ENCODE peak calls at places on chromosome 17, in five cellular contexts. One of them, this sample, is unnamed.

GRCh38 chr17:39759204-39759603 is 21.5 kb downstream of the GRB7 start:
- DNase-seq in neural progenitor cell: no peak
- DNase-seq in upper lobe of left lung: no peak
- DNase-seq in astrocyte of the spinal cord: no peak
- DNase-seq in hepatocyte: no peak
- DNase-seq in this sample: no peak

GRCh38 chr17:58666858-58667267 is 25.0 kb downstream of the TEX14 start:
- DNase-seq in astrocyte of the spinal cord: peak; percentile 29
- DNase-seq in neural progenitor cell: no peak
- DNase-seq in upper lobe of left lung: no peak
- DNase-seq in hepatocyte: no peak
- DNase-seq in this sample: peak; percentile 95

GRCh38 chr17:2058521-2059124 is 3.7 kb downstream of the HIC1 start:
- DNase-seq in hepatocyte: peak; percentile 63
- DNase-seq in neural progenitor cell: no peak
- DNase-seq in astrocyte of the spinal cord: peak; percentile 73
- DNase-seq in upper lobe of left lung: peak; percentile 94
- DNase-seq in this sample: peak; percentile 91

GRCh38 chr17:40312131-40312731 is 3.3 kb downstream of the RARA start:
- DNase-seq in hepatocyte: no peak
- DNase-seq in neural progenitor cell: no peak
- DNase-seq in upper lobe of left lung: no peak
- DNase-seq in astrocyte of the spinal cord: no peak
- DNase-seq in this sample: no peak

GRCh38 chr17:20291076-20291475 is 176.3 kb downstream of the LGALS9B start:
- DNase-seq in astrocyte of the spinal cord: no peak
- DNase-seq in hepatocyte: no peak
- DNase-seq in neural progenitor cell: no peak
- DNase-seq in upper lobe of left lung: no peak
- DNase-seq in this sample: no peak

GRCh38 chr17:21452377-21453143 is 76.4 kb downstream of the KCNJ12 start:
- DNase-seq in astrocyte of the spinal cord: peak; percentile 67
- DNase-seq in neural progenitor cell: peak; percentile 57
- DNase-seq in hepatocyte: peak; percentile 67
- DNase-seq in upper lobe of left lung: peak; percentile 74
- DNase-seq in this sample: peak; percentile 79

GRCh38 chr17:15659663-15660062 is 24.4 kb downstream of the TRIM16 start:
- DNase-seq in neural progenitor cell: no peak
- DNase-seq in upper lobe of left lung: peak; percentile 70
- DNase-seq in hepatocyte: no peak
- DNase-seq in astrocyte of the spinal cord: no peak
- DNase-seq in this sample: peak; percentile 47

GRCh38 chr17:50272246-50272645 is 2.0 kb upstream of the TMEM92 start:
- DNase-seq in neural progenitor cell: no peak
- DNase-seq in upper lobe of left lung: no peak
- DNase-seq in hepatocyte: peak; percentile 5
- DNase-seq in astrocyte of the spinal cord: no peak
- DNase-seq in this sample: no peak

GRCh38 chr17:83162035-83162745 is 82.8 kb downstream of the METRNL start:
- DNase-seq in astrocyte of the spinal cord: no peak
- DNase-seq in upper lobe of left lung: peak; percentile 61
- DNase-seq in hepatocyte: no peak
- DNase-seq in neural progenitor cell: no peak
- DNase-seq in this sample: no peak

GRCh38 chr17:48545022-48545376 is at the start of gene HOXB2:
- DNase-seq in hepatocyte: no peak
- DNase-seq in astrocyte of the spinal cord: peak; percentile 81
- DNase-seq in upper lobe of left lung: no peak
- DNase-seq in neural progenitor cell: no peak
- DNase-seq in this sample: peak; percentile 66

GRCh38 chr17:19354123-19354522 is 8.4 kb downstream of the B9D1 start:
- DNase-seq in hepatocyte: no peak
- DNase-seq in neural progenitor cell: no peak
- DNase-seq in astrocyte of the spinal cord: peak; percentile 86
- DNase-seq in upper lobe of left lung: no peak
- DNase-seq in this sample: peak; percentile 83

GRCh38 chr17:80311216-80311827 is 50.7 kb downstream of the RNF213 start:
- DNase-seq in hepatocyte: no peak
- DNase-seq in astrocyte of the spinal cord: no peak
- DNase-seq in upper lobe of left lung: no peak
- DNase-seq in neural progenitor cell: no peak
- DNase-seq in this sample: no peak

GRCh38 chr17:50817142-50817751 is 18.1 kb upstream of the WFIKKN2 start:
- DNase-seq in neural progenitor cell: peak; percentile 76
- DNase-seq in astrocyte of the spinal cord: no peak
- DNase-seq in upper lobe of left lung: peak; percentile 91
- DNase-seq in hepatocyte: peak; percentile 48
- DNase-seq in this sample: peak; percentile 31

GRCh38 chr17:17911003-17911613 is 61.1 kb downstream of the TOM1L2 start:
- DNase-seq in astrocyte of the spinal cord: no peak
- DNase-seq in neural progenitor cell: peak; percentile 29
- DNase-seq in upper lobe of left lung: no peak
- DNase-seq in hepatocyte: no peak
- DNase-seq in this sample: no peak

GRCh38 chr17:42459256-42459982 is 741 bp downstream of the ATP6V0A1 start:
- DNase-seq in neural progenitor cell: peak; percentile 41
- DNase-seq in upper lobe of left lung: no peak
- DNase-seq in hepatocyte: peak; percentile 81
- DNase-seq in astrocyte of the spinal cord: peak; percentile 53
- DNase-seq in this sample: peak; percentile 49

GRCh38 chr17:48246623-48247022 is 139.1 kb downstream of the SNX11 start:
- DNase-seq in neural progenitor cell: no peak
- DNase-seq in upper lobe of left lung: no peak
- DNase-seq in hepatocyte: no peak
- DNase-seq in astrocyte of the spinal cord: no peak
- DNase-seq in this sample: no peak

GRCh38 chr17:2282297-2282873 is 21.2 kb downstream of the SMG6 start:
- DNase-seq in upper lobe of left lung: no peak
- DNase-seq in astrocyte of the spinal cord: peak; percentile 88
- DNase-seq in neural progenitor cell: peak; percentile 63
- DNase-seq in hepatocyte: peak; percentile 81
- DNase-seq in this sample: peak; percentile 88

GRCh38 chr17:57708401-57708800 is 36.7 kb downstream of the CCDC182 start:
- DNase-seq in hepatocyte: no peak
- DNase-seq in upper lobe of left lung: no peak
- DNase-seq in neural progenitor cell: no peak
- DNase-seq in astrocyte of the spinal cord: no peak
- DNase-seq in this sample: peak; percentile 6

GRCh38 chr17:63956296-63956920 is 16.3 kb downstream of the SCN4A start:
- DNase-seq in neural progenitor cell: no peak
- DNase-seq in upper lobe of left lung: no peak
- DNase-seq in hepatocyte: no peak
- DNase-seq in astrocyte of the spinal cord: peak; percentile 16
- DNase-seq in this sample: peak; percentile 14

GRCh38 chr17:42568341-42569111 is 1.6 kb downstream of the MLX start:
- DNase-seq in neural progenitor cell: no peak
- DNase-seq in hepatocyte: no peak
- DNase-seq in astrocyte of the spinal cord: no peak
- DNase-seq in upper lobe of left lung: peak; percentile 73
- DNase-seq in this sample: no peak

GRCh38 chr17:46872421-46872820 is 21.0 kb downstream of the WNT9B start:
- DNase-seq in hepatocyte: no peak
- DNase-seq in upper lobe of left lung: peak; percentile 61
- DNase-seq in astrocyte of the spinal cord: no peak
- DNase-seq in neural progenitor cell: no peak
- DNase-seq in this sample: no peak

DNA sequence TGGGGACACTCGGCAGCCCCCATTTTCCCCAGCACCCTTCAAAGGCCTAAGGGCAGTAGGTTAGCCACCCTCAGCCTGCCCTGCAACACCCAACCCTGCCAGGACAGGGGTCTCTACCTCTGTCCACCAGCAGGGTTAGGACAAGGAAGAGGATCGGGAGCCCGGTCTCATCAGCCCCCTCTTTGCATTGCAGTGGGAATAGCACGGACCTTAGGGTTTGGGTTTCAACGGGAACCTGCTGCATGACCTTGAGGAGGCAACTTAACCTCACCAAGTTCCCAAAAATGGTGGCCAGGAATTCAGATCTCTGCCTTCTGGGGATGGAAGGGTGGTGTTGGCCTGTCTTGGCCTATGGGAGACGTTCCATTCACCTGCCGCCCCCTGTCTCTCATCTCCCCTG is 20.2 kb upstream of the SPPL2C start:
- DNase-seq in upper lobe of left lung: no peak
- DNase-seq in neural progenitor cell: no peak
- DNase-seq in astrocyte of the spinal cord: no peak
- DNase-seq in hepatocyte: no peak
- DNase-seq in this sample: no peak
- TF ChIP-seq CTCF in upper lobe of left lung: no peak
- TF ChIP-seq CTCF in neural progenitor cell: peak; percentile 7
- TF ChIP-seq CTCF in astrocyte of the spinal cord: no peak
- TF ChIP-seq CTCF in hepatocyte: no peak
- TF ChIP-seq CTCF in this sample: no peak

GRCh38 chr17:74971069-74971841 is 1.3 kb downstream of the HID1 start:
- DNase-seq in neural progenitor cell: no peak
- DNase-seq in hepatocyte: no peak
- DNase-seq in upper lobe of left lung: no peak
- DNase-seq in astrocyte of the spinal cord: no peak
- DNase-seq in this sample: no peak
- H3K4me3 ChIP-seq in neural progenitor cell: peak overlapping the region; percentile 85
- H3K4me3 ChIP-seq in hepatocyte: peak overlapping the region; percentile 16
- H3K4me3 ChIP-seq in upper lobe of left lung: peak overlapping the region; percentile 73
- H3K4me3 ChIP-seq in astrocyte of the spinal cord: no peak overlapping the region
- H3K4me3 ChIP-seq in this sample: no peak overlapping the region

DNA sequence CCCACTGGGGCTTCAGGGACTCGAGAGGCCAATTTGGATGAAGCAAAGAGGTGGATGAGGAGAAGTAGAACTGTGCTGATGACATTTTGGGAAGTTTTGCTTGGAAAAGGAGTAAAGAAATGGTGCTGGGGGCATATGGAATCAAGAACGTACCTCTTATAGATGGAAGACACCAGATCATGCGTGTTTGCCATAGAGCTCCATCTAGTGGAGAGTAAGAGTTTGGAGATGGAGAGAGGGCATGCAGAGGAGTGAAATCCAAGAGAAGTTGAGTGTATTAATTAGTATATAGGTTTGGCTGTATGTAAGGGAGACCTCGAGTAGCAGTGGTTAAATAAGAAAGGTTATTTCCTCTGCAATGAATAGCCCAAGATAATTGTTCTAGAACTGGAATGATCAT is 56.0 kb downstream of the SHISA6 start:
- DNase-seq in upper lobe of left lung: no peak
- DNase-seq in hepatocyte: peak; percentile 35
- DNase-seq in neural progenitor cell: peak; percentile 36
- DNase-seq in astrocyte of the spinal cord: no peak
- DNase-seq in this sample: no peak
- TF ChIP-seq CTCF in upper lobe of left lung: no peak
- TF ChIP-seq CTCF in hepatocyte: peak; percentile 53
- TF ChIP-seq CTCF in neural progenitor cell: peak; percentile 66
- TF ChIP-seq CTCF in astrocyte of the spinal cord: no peak
- TF ChIP-seq CTCF in this sample: no peak

DNA sequence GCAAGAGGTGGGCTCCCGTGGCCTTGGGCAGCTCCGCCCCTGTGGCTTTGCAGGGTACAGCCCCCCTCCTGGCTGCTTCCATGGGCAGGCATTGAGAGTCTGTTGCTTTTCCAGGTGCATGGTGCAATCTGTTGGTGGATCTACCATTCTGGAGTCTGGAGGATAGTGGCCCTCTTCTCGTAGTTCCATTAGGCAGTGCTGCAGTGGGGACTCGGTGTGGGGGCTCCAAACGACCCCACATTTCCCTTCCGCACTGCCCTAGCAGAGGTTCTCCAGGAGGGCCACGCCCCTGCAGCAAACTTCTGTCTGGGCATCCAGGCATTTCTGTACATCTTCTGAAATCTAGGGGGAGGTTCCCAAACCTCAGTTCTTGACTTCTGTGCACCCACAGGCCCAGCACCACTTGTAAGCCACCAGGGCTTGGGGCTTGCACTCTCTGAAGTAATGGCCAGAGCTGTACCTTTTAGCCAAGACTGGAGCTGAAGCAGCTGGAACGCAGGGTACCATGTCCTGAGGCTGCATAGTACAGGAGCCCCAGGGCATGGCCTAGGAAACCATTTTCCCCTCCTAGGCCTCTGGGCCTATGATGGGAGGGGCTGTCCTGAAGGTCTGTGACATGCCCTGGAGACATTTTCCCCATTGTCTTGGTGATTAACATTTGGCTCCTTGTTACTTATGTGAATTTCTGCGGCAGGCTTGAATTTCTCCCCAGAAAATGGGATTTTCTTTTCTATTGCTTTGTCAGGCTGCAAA is 6.0 kb downstream of the PRKAR1A start:
- DNase-seq in upper lobe of left lung: peak; percentile 33
- DNase-seq in astrocyte of the spinal cord: no peak
- DNase-seq in hepatocyte: no peak
- DNase-seq in neural progenitor cell: no peak
- DNase-seq in this sample: no peak
- H3K4me3 ChIP-seq in upper lobe of left lung: no peak overlapping the region
- H3K4me3 ChIP-seq in astrocyte of the spinal cord: no peak overlapping the region
- H3K4me3 ChIP-seq in hepatocyte: no peak overlapping the region
- H3K4me3 ChIP-seq in neural progenitor cell: no peak overlapping the region
- H3K4me3 ChIP-seq in this sample: no peak overlapping the region

GRCh38 chr17:61980535-61980934 is 52.8 kb upstream of the INTS2 start:
- DNase-seq in neural progenitor cell: no peak
- DNase-seq in upper lobe of left lung: no peak
- DNase-seq in hepatocyte: no peak
- DNase-seq in astrocyte of the spinal cord: no peak
- DNase-seq in this sample: no peak
- TF ChIP-seq CTCF in neural progenitor cell: no peak
- TF ChIP-seq CTCF in upper lobe of left lung: no peak
- TF ChIP-seq CTCF in hepatocyte: no peak
- TF ChIP-seq CTCF in astrocyte of the spinal cord: no peak
- TF ChIP-seq CTCF in this sample: no peak